ENCODE peak calls at places on chromosomes 13 and 19, in seven cellular contexts. Z is SK-N-SH treated with all-trans-retinoic acid at 6 μM for 48 hours; J is upper lobe of left lung; H is stimulated activated naive CD8-positive, alpha-beta T cell treated with anti-CD3 and anti-CD28 coated beads, Interleukin-15, amount 100 ng/mL, for 72 hours; L is CD4-positive, alpha-beta T cell; I is activated CD8-positive, alpha-beta T cell treated with anti-CD3 and anti-CD28 coated beads, Interleukin-2, amount 10 ng/mL, durations not matched to agents 7 days and 5 days; A is Panc1. Q is an unnamed sample.

GRCh38 chr13:31755803-31756212 is 16.5 kb downstream of the RXFP2 start:
- ATAC-seq in I (no peak), L (no peak), H (no peak), J (no peak), Z (peak; percentile 57), A (no peak), Q (no peak)

GRCh38 chr19:10553943-10554381 is 10.3 kb downstream of the ATG4D start:
- ATAC-seq in I (peak; percentile 89), Z (no peak), H (peak; percentile 88), A (no peak), L (peak; percentile 78), J (no peak), Q (peak; percentile 69)

GRCh38 chr13:74258951-74259350 is 124.7 kb upstream of the KLF12 start:
- ATAC-seq in A (no peak), J (no peak), L (no peak), H (no peak), I (no peak), Z (no peak), Q (no peak)

GRCh38 chr19:19434483-19435045 is 29.1 kb downstream of the GATAD2A start:
- ATAC-seq in J (no peak), I (no peak), H (no peak), L (no peak), A (no peak), Z (no peak), Q (no peak)

GRCh38 chr13:95509521-95510315 is 42.8 kb upstream of the CLDN10 start:
- ATAC-seq in L (no peak), I (no peak), J (no peak), Z (peak; percentile 67), A (peak; percentile 73), H (no peak), Q (no peak)

GRCh38 chr19:8129061-8129460 is 20.3 kb downstream of the FBN3 start:
- ATAC-seq in A (no peak), J (no peak), H (no peak), I (no peak), L (no peak), Z (no peak), Q (no peak)

GRCh38 chr13:102141625-102142472 is 260.0 kb downstream of the FGF14 start:
- ATAC-seq in Z (peak; percentile 47), I (no peak), H (no peak), L (no peak), A (no peak), J (no peak), Q (no peak)

GRCh38 chr13:48161530-48162179 is 66.8 kb upstream of the MED4 start:
- ATAC-seq in J (peak; percentile 89), I (no peak), H (no peak), A (no peak), L (no peak), Z (no peak), Q (no peak)

GRCh38 chr13:105083986-105084385 is 1451.5 kb downstream of the EFNB2 start:
- ATAC-seq in H (no peak), L (no peak), Z (peak; percentile 63), J (no peak), A (no peak), I (no peak), Q (no peak)

GRCh38 chr19:16168465-16169081 is 4.8 kb downstream of the CIB3 start:
- ATAC-seq in Z (no peak), A (no peak), J (no peak), I (peak; percentile 49), L (no peak), H (no peak), Q (peak; percentile 59)